ENCODE peak calls at places on chromosomes 3 and 15, in five cellular contexts. One of them, this sample, is unnamed.
A peak's percentile ranks its signal among the peaks of the same experiment; 100 is the strongest.

GRCh38 chr3:114624047-114624445 is 330.2 kb downstream of the TIGIT start:
- DNase-seq in GM12878: no peak
- DNase-seq in A549: peak; percentile 41
- DNase-seq in SK-N-SH: no peak
- DNase-seq in K562: no peak
- DNase-seq in this sample: peak; percentile 9

GRCh38 chr15:82129769-82130168 is 84.0 kb upstream of the MEX3B start:
- DNase-seq in GM12878: no peak
- DNase-seq in A549: peak; percentile 43
- DNase-seq in SK-N-SH: no peak
- DNase-seq in K562: no peak
- DNase-seq in this sample: no peak

GRCh38 chr3:133956333-133956732 is 60.7 kb upstream of the RAB6B start:
- DNase-seq in GM12878: no peak
- DNase-seq in A549: no peak
- DNase-seq in SK-N-SH: peak; percentile 67
- DNase-seq in K562: no peak
- DNase-seq in this sample: no peak

GRCh38 chr15:68315495-68316007 is 38.0 kb downstream of the FEM1B start:
- DNase-seq in GM12878: no peak
- DNase-seq in A549: no peak
- DNase-seq in SK-N-SH: no peak
- DNase-seq in K562: no peak
- DNase-seq in this sample: no peak

GRCh38 chr3:24929521-24929920 is 434.9 kb upstream of the THRB start:
- DNase-seq in GM12878: no peak
- DNase-seq in A549: no peak
- DNase-seq in SK-N-SH: no peak
- DNase-seq in K562: no peak
- DNase-seq in this sample: no peak

GRCh38 chr3:71616571-71617021 is 33.1 kb upstream of the FOXP1 start:
- DNase-seq in GM12878: no peak
- DNase-seq in A549: no peak
- DNase-seq in SK-N-SH: no peak
- DNase-seq in K562: no peak
- DNase-seq in this sample: no peak

GRCh38 chr15:80106051-80106450 is 46.6 kb downstream of the ZFAND6 start:
- DNase-seq in GM12878: no peak
- DNase-seq in A549: no peak
- DNase-seq in SK-N-SH: no peak
- DNase-seq in K562: no peak
- DNase-seq in this sample: no peak

GRCh38 chr3:163175970-163176369 is 1679.4 kb downstream of the OTOL1 start:
- DNase-seq in GM12878: no peak
- DNase-seq in A549: no peak
- DNase-seq in SK-N-SH: no peak
- DNase-seq in K562: no peak
- DNase-seq in this sample: no peak

GRCh38 chr3:50675179-50676030 is 678 bp downstream of the DOCK3 start:
- DNase-seq in GM12878: no peak
- DNase-seq in A549: no peak
- DNase-seq in SK-N-SH: peak; percentile 78
- DNase-seq in K562: peak; percentile 32
- DNase-seq in this sample: no peak

GRCh38 chr3:156865732-156866131 is 39.6 kb downstream of the LEKR1 start:
- DNase-seq in GM12878: no peak
- DNase-seq in A549: no peak
- DNase-seq in SK-N-SH: no peak
- DNase-seq in K562: no peak
- DNase-seq in this sample: no peak

GRCh38 chr3:177516130-177517011 is 319.1 kb upstream of the TBL1XR1 start:
- DNase-seq in GM12878: no peak
- DNase-seq in A549: no peak
- DNase-seq in SK-N-SH: no peak
- DNase-seq in K562: no peak
- DNase-seq in this sample: peak; percentile 74

GRCh38 chr3:152969557-152970300 is 134.8 kb downstream of the P2RY1 start:
- DNase-seq in GM12878: no peak
- DNase-seq in A549: peak; percentile 86
- DNase-seq in SK-N-SH: no peak
- DNase-seq in K562: no peak
- DNase-seq in this sample: peak; percentile 18

GRCh38 chr3:127955680-127956079 is 40.6 kb downstream of the KBTBD12 start:
- DNase-seq in GM12878: no peak
- DNase-seq in A549: no peak
- DNase-seq in SK-N-SH: no peak
- DNase-seq in K562: no peak
- DNase-seq in this sample: no peak

GRCh38 chr3:155387571-155387970 is 94.1 kb upstream of the STRIT1 start:
- DNase-seq in GM12878: no peak
- DNase-seq in A549: no peak
- DNase-seq in SK-N-SH: no peak
- DNase-seq in K562: no peak
- DNase-seq in this sample: no peak

GRCh38 chr3:29067014-29067413 is 213.9 kb upstream of the RBMS3 start:
- DNase-seq in GM12878: no peak
- DNase-seq in A549: peak; percentile 14
- DNase-seq in SK-N-SH: no peak
- DNase-seq in K562: no peak
- DNase-seq in this sample: no peak

GRCh38 chr3:66372681-66373350 is 128.0 kb downstream of the LRIG1 start:
- DNase-seq in GM12878: no peak
- DNase-seq in A549: peak; percentile 9
- DNase-seq in SK-N-SH: no peak
- DNase-seq in K562: no peak
- DNase-seq in this sample: peak; percentile 10

GRCh38 chr3:40179016-40179415 is 130.5 kb upstream of the EIF1B start:
- DNase-seq in GM12878: no peak
- DNase-seq in A549: peak; percentile 55
- DNase-seq in SK-N-SH: peak; percentile 63
- DNase-seq in K562: peak; percentile 58
- DNase-seq in this sample: peak; percentile 45

GRCh38 chr15:57061696-57062095 is 143.3 kb downstream of the TCF12 start:
- DNase-seq in GM12878: no peak
- DNase-seq in A549: no peak
- DNase-seq in SK-N-SH: no peak
- DNase-seq in K562: no peak
- DNase-seq in this sample: no peak

GRCh38 chr15:57640935-57641682 is 49.4 kb downstream of the MYZAP start:
- DNase-seq in GM12878: no peak
- DNase-seq in A549: peak; percentile 40
- DNase-seq in SK-N-SH: peak; percentile 49
- DNase-seq in K562: peak; percentile 19
- DNase-seq in this sample: peak; percentile 26

GRCh38 chr15:41928100-41928499 is 34.2 kb upstream of the SPTBN5 start:
- DNase-seq in GM12878: peak; percentile 20
- DNase-seq in A549: peak; percentile 83
- DNase-seq in SK-N-SH: no peak
- DNase-seq in K562: no peak
- DNase-seq in this sample: peak; percentile 82

GRCh38 chr3:128313181-128313725 is 153.4 kb downstream of the DNAJB8 start:
- DNase-seq in GM12878: no peak
- DNase-seq in A549: no peak
- DNase-seq in SK-N-SH: no peak
- DNase-seq in K562: no peak
- DNase-seq in this sample: no peak

GRCh38 chr15:62976301-62976842 is 66.2 kb upstream of the TPM1 start:
- DNase-seq in GM12878: no peak
- DNase-seq in A549: peak; percentile 40
- DNase-seq in SK-N-SH: no peak
- DNase-seq in K562: no peak
- DNase-seq in this sample: no peak
- TF ChIP-seq MAX in GM12878: no peak
- TF ChIP-seq MAX in A549: no peak
- TF ChIP-seq MAX in SK-N-SH: peak; percentile 12
- TF ChIP-seq MAX in K562: no peak
- TF ChIP-seq MAX in this sample: no peak

DNA sequence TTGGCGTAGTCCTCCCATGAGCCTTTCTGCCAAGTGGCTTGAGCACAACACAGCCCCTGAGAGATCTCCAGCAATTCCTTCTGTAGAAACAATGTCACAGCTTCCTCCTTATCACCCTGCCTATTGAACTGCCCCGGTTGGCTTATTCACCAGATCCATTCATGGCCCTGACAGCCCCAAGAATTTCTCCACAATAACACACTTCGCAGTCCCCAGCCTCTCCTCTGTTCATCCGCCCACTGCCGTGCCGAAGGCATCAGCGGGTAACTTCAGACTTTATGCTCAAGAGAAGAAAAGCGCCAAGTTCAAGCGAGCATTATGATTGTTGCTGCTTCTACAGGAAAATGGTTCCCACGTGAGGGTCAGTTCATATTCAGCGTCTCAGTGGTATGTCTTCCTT is 403.9 kb downstream of the VPS13C start:
- DNase-seq in GM12878: no peak
- DNase-seq in A549: no peak
- DNase-seq in SK-N-SH: no peak
- DNase-seq in K562: no peak
- DNase-seq in this sample: no peak
- TF ChIP-seq SMC3 in GM12878: no peak
- TF ChIP-seq SMC3 in A549: no peak
- TF ChIP-seq SMC3 in SK-N-SH: no peak
- TF ChIP-seq SMC3 in K562: no peak
- TF ChIP-seq SMC3 in this sample: no peak

GRCh38 chr15:74156678-74157411 is 16.7 kb upstream of the ISLR start:
- DNase-seq in GM12878: no peak
- DNase-seq in A549: no peak
- DNase-seq in SK-N-SH: peak; percentile 79
- DNase-seq in K562: no peak
- DNase-seq in this sample: no peak

GRCh38 chr15:74157868-74158827 is 15.4 kb upstream of the ISLR start:
- DNase-seq in GM12878: no peak
- DNase-seq in A549: no peak
- DNase-seq in SK-N-SH: no peak
- DNase-seq in K562: no peak
- DNase-seq in this sample: no peak

GRCh38 chr15:74156018-74156417 is 17.5 kb upstream of the ISLR start:
- DNase-seq in GM12878: no peak
- DNase-seq in A549: no peak
- DNase-seq in SK-N-SH: no peak
- DNase-seq in K562: no peak
- DNase-seq in this sample: no peak

GRCh38 chr15:74159773-74160172 is 13.7 kb upstream of the ISLR start:
- DNase-seq in GM12878: no peak
- DNase-seq in A549: no peak
- DNase-seq in SK-N-SH: peak; percentile 39
- DNase-seq in K562: no peak
- DNase-seq in this sample: no peak

DNA sequence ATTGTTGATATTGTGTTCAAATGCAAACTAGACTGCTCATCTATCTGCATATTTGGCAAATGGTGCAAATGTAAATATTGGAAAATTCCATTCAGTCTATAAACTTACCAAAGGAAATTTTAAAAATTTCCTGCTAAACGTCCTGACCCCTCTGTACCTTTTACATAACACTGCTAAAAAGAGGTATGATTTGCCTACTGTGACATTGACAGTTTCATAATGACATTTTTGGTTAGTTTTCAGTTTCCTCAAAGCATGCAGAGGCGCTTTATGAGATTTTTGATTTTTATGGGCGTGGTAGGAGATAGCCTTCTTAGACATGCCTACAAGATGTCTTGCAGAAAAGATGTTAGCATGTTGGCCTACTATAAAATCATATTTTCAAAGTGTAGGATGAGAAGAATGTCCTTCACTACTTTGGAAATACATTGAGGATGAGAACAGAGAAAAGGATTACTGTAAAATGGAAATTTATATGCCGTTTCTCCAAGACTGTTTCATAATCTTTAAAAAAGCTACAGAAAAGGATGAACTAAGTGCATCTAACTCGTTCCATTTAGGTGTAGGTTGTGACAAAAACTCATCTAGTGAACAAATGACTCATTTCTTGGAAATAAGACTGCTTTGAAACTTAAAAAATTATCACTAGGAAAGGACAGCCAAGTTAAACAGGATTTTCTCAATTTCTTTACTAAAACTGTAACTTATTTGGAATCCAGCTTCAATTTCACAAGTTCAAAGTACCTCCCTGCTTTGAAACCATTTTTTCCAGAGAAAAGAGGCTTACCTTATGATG is 14.5 kb upstream of the ISLR start:
- DNase-seq in GM12878: peak; percentile 69
- DNase-seq in A549: no peak
- DNase-seq in SK-N-SH: no peak
- DNase-seq in K562: no peak
- DNase-seq in this sample: no peak
- TF ChIP-seq MAX in GM12878: no peak
- TF ChIP-seq MAX in A549: no peak
- TF ChIP-seq MAX in SK-N-SH: no peak
- TF ChIP-seq MAX in K562: no peak
- TF ChIP-seq MAX in this sample: no peak

GRCh38 chr15:45393851-45394250 is 15.5 kb upstream of the GATM start:
- DNase-seq in GM12878: no peak
- DNase-seq in A549: peak; percentile 28
- DNase-seq in SK-N-SH: no peak
- DNase-seq in K562: no peak
- DNase-seq in this sample: peak; percentile 59
- TF ChIP-seq SMC3 in GM12878: no peak
- TF ChIP-seq SMC3 in A549: no peak
- TF ChIP-seq SMC3 in SK-N-SH: no peak
- TF ChIP-seq SMC3 in K562: no peak
- TF ChIP-seq SMC3 in this sample: peak; percentile 71

DNA sequence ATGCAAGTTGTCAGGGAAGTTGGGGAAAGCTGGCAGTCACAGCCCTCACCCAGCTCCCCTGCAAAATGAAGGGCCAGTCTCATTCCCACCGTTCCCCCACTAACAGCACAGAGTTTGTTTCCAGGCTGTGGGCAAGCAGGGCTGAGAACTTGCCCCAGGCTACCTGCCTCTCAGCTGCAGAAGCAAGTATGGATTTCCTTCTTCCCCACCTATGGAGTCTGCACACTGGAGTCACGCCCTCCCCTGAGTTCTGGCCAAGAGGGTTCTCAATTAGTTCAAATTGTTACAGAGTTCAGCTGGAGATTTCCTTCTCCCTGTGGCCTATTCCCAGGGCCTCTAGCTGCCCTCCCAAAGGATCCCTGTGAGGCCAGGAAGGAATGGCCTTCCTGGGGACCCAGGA is 90.1 kb upstream of the ATP11B start:
- DNase-seq in GM12878: no peak
- DNase-seq in A549: no peak
- DNase-seq in SK-N-SH: no peak
- DNase-seq in K562: no peak
- DNase-seq in this sample: no peak
- TF ChIP-seq MAX in GM12878: no peak
- TF ChIP-seq MAX in A549: no peak
- TF ChIP-seq MAX in SK-N-SH: no peak
- TF ChIP-seq MAX in K562: no peak
- TF ChIP-seq MAX in this sample: no peak

DNA sequence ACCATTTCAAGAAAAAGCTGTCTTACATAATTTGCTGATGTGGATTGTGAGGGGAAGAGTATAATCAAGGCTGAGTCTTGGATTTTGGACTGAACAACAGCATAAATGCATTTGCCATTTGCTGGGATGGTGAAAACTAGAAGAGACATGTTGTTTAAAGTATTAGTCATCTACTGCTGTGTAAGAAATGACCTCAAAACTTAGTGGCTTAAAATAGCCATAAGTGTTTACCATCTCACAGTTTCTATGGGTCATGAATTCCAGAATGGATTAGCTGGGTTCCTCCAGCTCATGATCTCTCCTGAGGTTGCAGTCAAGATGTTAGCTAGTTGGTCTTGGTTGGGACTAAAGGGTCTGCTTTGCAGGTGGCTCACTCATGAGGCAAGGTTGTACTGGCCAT is 66.2 kb downstream of the SCN11A start:
- DNase-seq in GM12878: no peak
- DNase-seq in A549: peak; percentile 23
- DNase-seq in SK-N-SH: no peak
- DNase-seq in K562: no peak
- DNase-seq in this sample: no peak
- TF ChIP-seq SMC3 in GM12878: no peak
- TF ChIP-seq SMC3 in A549: no peak
- TF ChIP-seq SMC3 in SK-N-SH: no peak
- TF ChIP-seq SMC3 in K562: no peak
- TF ChIP-seq SMC3 in this sample: no peak

This sample was measured in HepG2.